ENCODE peak calls at places on chromosome 4, in ten cellular contexts. M is GM20000, C is cardiac fibroblast, T is Caco-2, Q is AG09309, V is uterus, S is AG09319, Z is progenitor cell of endocrine pancreas, H is ovary, J is AG10803. G is an unnamed sample.

GRCh38 chr4:166279261-166279660 is 406.2 kb downstream of the TLL1 start:
- DNase-seq in M (no peak), C (no peak), T (no peak), Q (no peak), V (no peak), S (no peak), Z (no peak), H (no peak), J (no peak), G (no peak)

GRCh38 chr4:5124876-5125275 is 73.6 kb downstream of the STK32B start:
- DNase-seq in M (no peak), C (no peak), T (no peak), Q (no peak), V (no peak), S (no peak), Z (no peak), H (no peak), J (no peak), G (no peak)

GRCh38 chr4:55336138-55337034 is 9.7 kb upstream of the SRD5A3 start:
- DNase-seq in M (no peak), C (no peak), T (no peak), Q (no peak), V (no peak), S (no peak), Z (no peak), H (no peak), J (no peak), G (no peak)

GRCh38 chr4:151407466-151408379 is 1.3 kb upstream of the FHIP1A start:
- DNase-seq in M (peak; percentile 83), C (no peak), T (no peak), Q (no peak), V (peak; percentile 15), S (no peak), Z (peak; percentile 9), H (peak; percentile 18), J (peak; percentile 43), G (no peak)

GRCh38 chr4:122688529-122688928 is 44.0 kb upstream of the BBS12 start:
- DNase-seq in M (no peak), C (peak; percentile 26), T (no peak), Q (no peak), V (no peak), S (no peak), Z (no peak), H (no peak), J (no peak), G (no peak)

GRCh38 chr4:76754439-76754838 is 143.5 kb downstream of the SOWAHB start:
- DNase-seq in M (no peak), C (no peak), T (no peak), Q (no peak), V (no peak), S (no peak), Z (no peak), H (no peak), J (no peak), G (no peak)

GRCh38 chr4:83010111-83010521 is 507 bp downstream of the LIN54 start:
- DNase-seq in M (no peak), C (peak; percentile 34), T (no peak), Q (no peak), V (no peak), S (no peak), Z (no peak), H (no peak), J (peak; percentile 33), G (no peak)

GRCh38 chr4:140122891-140123290 is 31.1 kb downstream of the MAML3 start:
- DNase-seq in M (no peak), C (no peak), T (no peak), Q (no peak), V (no peak), S (no peak), Z (no peak), H (no peak), J (no peak), G (no peak)

GRCh38 chr4:166301266-166301665 is 428.2 kb downstream of the TLL1 start:
- DNase-seq in M (no peak), C (peak; percentile 2), T (no peak), Q (no peak), V (no peak), S (no peak), Z (no peak), H (no peak), J (peak; percentile 3), G (no peak)

GRCh38 chr4:128974203-128974602 is 119.1 kb downstream of the SCLT1 start:
- DNase-seq in M (no peak), C (peak; percentile 16), T (no peak), Q (no peak), V (no peak), S (peak; percentile 34), Z (no peak), H (no peak), J (peak; percentile 1), G (no peak)

GRCh38 chr4:41204400-41204978 is 9.9 kb downstream of the APBB2 start:
- DNase-seq in M (no peak), C (peak; percentile 77), T (no peak), Q (no peak), V (peak; percentile 31), S (no peak), Z (no peak), H (peak; percentile 46), J (peak; percentile 74), G (peak; percentile 37)

GRCh38 chr4:56817840-56818491 is 3.5 kb downstream of the SPINK2 start:
- DNase-seq in M (peak; percentile 76), C (no peak), T (no peak), Q (no peak), V (no peak), S (no peak), Z (no peak), H (no peak), J (no peak), G (no peak)

DNA sequence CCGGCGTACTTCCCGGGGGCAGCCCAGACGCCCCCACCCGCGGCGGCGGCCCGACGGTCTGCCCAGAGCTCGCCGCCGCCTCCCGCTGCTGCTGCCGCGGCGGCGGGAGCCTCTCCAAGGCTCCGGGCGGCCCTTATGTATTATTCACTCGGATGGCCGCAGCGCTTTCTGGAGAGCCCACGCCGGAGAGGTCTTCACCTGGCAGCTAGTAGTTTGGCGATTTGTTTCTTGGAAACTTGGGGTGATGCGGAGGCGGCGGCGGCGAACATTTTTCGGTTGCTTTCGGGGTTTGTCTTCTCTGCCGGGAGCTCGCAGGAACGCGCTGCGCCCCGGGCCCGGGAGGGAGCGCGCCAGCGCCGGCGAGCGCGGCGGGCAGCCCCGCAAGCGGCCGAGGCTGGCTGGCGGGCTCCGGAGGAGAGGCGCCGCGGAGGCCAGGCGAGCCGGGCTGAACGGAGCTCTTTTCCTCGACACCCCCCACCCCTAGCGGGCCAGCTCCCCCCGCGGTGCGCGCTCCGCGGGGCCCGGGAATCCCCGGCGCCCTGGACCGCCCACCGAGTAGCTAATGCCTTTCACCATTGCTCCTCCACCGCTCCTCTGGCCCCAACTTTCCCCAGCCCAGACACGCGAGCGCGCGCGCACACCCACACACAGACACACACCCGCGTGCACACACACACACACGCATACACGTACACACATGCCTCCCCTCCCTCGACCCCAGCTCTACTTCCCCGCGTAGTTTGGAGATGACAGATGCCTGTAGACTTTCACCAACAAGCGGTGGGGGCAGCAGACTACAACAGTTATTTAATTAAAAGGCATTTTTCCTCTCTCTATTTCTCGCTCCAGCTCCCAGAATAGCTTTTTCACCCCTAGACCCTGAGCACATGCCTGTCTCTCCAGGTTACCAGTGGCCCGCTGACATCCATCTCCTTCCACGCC is 113.4 kb downstream of the DHX15 start:
- DNase-seq in M (peak; percentile 75), C (peak; percentile 54), T (no peak), Q (no peak), V (peak; percentile 58), S (no peak), Z (peak; percentile 19), H (peak; percentile 34), J (peak; percentile 22), G (no peak)
- TF ChIP-seq CTCF in M (no peak), C (no peak), T (no peak), Q (no peak), V (no peak), S (no peak), Z (no peak), H (no peak), J (no peak), G (no peak)

GRCh38 chr4:146949559-146949958 is 3.9 kb upstream of the TTC29 start:
- DNase-seq in M (no peak), C (no peak), T (no peak), Q (no peak), V (no peak), S (no peak), Z (no peak), H (no peak), J (no peak), G (no peak)
- TF ChIP-seq CTCF in M (no peak), C (no peak), T (no peak), Q (no peak), V (no peak), S (no peak), Z (no peak), H (no peak), J (no peak), G (no peak)

DNA sequence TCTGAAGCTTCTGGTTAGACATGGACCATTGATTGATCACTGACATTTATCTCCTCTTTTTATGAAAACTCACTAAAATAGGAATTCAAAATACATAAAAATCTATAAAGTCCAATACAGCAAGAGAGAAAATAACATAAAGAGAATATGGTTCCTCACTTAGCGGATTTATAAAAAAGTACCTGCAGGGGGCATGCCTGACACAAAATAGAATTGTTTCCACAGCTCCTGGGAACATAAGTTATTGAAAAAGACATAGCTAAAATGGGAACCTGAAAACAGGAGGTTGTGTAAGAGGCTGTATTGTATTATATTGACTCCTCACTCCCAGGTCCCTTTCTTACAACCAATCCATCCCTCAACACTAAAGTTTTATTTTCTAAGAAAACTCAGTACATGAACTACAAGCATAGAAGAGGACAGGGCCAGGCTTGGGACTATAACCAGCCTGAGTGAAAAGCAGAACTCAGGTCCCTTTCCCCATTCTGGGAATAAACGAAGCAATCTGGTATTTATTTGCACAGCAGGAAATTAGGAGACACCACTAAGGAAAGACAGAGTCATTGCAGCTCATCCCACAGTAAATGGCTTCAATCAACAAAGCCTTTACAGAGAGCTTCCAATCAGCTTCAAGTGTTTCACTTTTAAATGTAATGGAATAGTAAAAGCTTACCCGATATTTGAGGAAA is 121.1 kb upstream of the NDST4 start:
- DNase-seq in M (no peak), C (no peak), T (no peak), Q (no peak), V (no peak), S (no peak), Z (no peak), H (no peak), J (no peak), G (no peak)
- TF ChIP-seq CTCF in M (no peak), C (no peak), T (peak; percentile 29), Q (no peak), V (no peak), S (no peak), Z (peak; percentile 50), H (no peak), J (peak; percentile 14), G (no peak)

GRCh38 chr4:134756456-134756855 is 554.9 kb upstream of the PABPC4L start:
- DNase-seq in M (no peak), C (no peak), T (no peak), Q (no peak), V (no peak), S (no peak), Z (no peak), H (no peak), J (no peak), G (no peak)

DNA sequence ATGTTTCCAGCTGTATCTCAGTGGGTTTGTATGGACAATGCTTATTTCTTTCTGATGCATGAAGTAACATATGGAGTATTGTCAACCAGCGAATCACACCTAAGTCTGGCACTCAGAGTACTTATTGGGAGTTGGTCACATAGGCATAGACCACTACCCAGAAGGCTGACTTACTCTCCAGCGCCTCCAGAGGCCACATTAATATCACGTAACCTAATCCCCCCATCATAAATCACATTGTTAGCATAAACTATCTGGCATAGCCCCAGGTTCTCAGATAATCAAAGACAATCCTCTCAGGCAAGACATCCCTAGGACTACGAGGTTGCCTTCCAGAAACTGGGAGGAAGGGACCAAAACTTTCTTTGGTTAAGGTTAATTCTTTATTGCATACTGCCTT is 560.5 kb upstream of the PABPC4L start:
- DNase-seq in M (no peak), C (no peak), T (no peak), Q (no peak), V (no peak), S (no peak), Z (no peak), H (no peak), J (no peak), G (no peak)
- TF ChIP-seq CTCF in M (peak; percentile 24), C (no peak), T (peak; percentile 19), Q (no peak), V (no peak), S (no peak), Z (no peak), H (no peak), J (no peak), G (no peak)